ENCODE peak calls at places on chromosomes 11 and 22, in five cellular contexts. D is coronary artery, C is NCI-H526, B is Calu3, K is RWPE1. H is an unnamed sample.

GRCh38 chr22:50481045-50481439 is 301 bp upstream of the ADM2 start:
- DNase-seq in D (no peak), C (no peak), K (no peak), B (no peak), H (no peak)

GRCh38 chr11:134636071-134636470 is 224.0 kb upstream of the B3GAT1 start:
- DNase-seq in C (no peak), B (no peak), D (peak; percentile 60), K (no peak), H (no peak)

GRCh38 chr11:125489166-125489565 is 6.9 kb downstream of the FEZ1 start:
- DNase-seq in D (no peak), C (no peak), K (no peak), B (no peak), H (no peak)

GRCh38 chr11:12243511-12243910 is 133.1 kb downstream of the MICAL2 start:
- DNase-seq in B (no peak), K (no peak), C (no peak), D (no peak), H (no peak)

GRCh38 chr11:119330237-119330636 is 4.1 kb upstream of the RNF26 start:
- DNase-seq in C (no peak), D (no peak), K (no peak), B (no peak), H (no peak)

GRCh38 chr11:121482231-121483129 is 29.7 kb upstream of the SORL1-AS1 start:
- DNase-seq in K (no peak), D (no peak), C (peak; percentile 42), B (no peak), H (no peak)

GRCh38 chr22:20238567-20239062 is 29.5 kb downstream of the RTN4R start:
- DNase-seq in B (peak; percentile 82), D (no peak), K (peak; percentile 42), C (peak; percentile 86), H (peak; percentile 66)

GRCh38 chr11:109247071-109247470 is 174.9 kb upstream of the C11orf87 start:
- DNase-seq in D (no peak), K (peak; percentile 60), B (no peak), C (no peak), H (no peak)

GRCh38 chr11:63564785-63565350 is 1.7 kb upstream of the PLAAT2 start:
- DNase-seq in B (peak; percentile 77), C (no peak), D (no peak), K (no peak), H (no peak)

GRCh38 chr22:40363059-40363458 is 7.3 kb upstream of the SGSM3 start:
- DNase-seq in C (no peak), D (no peak), K (no peak), B (no peak), H (no peak)

GRCh38 chr22:20393705-20394476 is at the start of gene ZNF74:
- DNase-seq in K (peak; percentile 57), B (peak; percentile 86), D (peak; percentile 91), C (peak; percentile 91), H (peak; percentile 83)

GRCh38 chr11:125242141-125242780 is 77.7 kb downstream of the PKNOX2 start:
- DNase-seq in C (no peak), B (no peak), K (no peak), D (no peak), H (no peak)

GRCh38 chr22:43391306-43391705 is 20.5 kb upstream of the MPPED1 start:
- DNase-seq in C (no peak), D (no peak), B (no peak), K (no peak), H (no peak)

GRCh38 chr22:46057762-46058420 is 80.9 kb upstream of the WNT7B start:
- DNase-seq in K (no peak), D (peak; percentile 81), B (no peak), C (peak; percentile 93), H (no peak)

GRCh38 chr11:60282291-60282690 is 1.8 kb downstream of the MS4A4A start:
- DNase-seq in C (no peak), B (no peak), K (no peak), D (no peak), H (no peak)

GRCh38 chr11:58292017-58292416 is 24.0 kb upstream of the OR10W1 start:
- DNase-seq in C (no peak), K (no peak), B (no peak), D (no peak), H (no peak)

GRCh38 chr11:81159900-81160299 is 1573.8 kb downstream of the FAM181B start:
- DNase-seq in K (no peak), C (no peak), B (no peak), D (no peak), H (no peak)

H was measured in endothelial cell.